ENCODE peak calls at places on chromosome 12, in seven cellular contexts. One of them, this sample, is unnamed.

GRCh38 chr12:46124848-46125619 is 134.7 kb upstream of the SCAF11 start:
- DNase-seq in neuronal stem cell: peak; percentile 48
- DNase-seq in IMR-90: peak; percentile 87
- DNase-seq in mesendoderm: peak; percentile 91
- DNase-seq in H9: peak; percentile 64
- DNase-seq in H1: no peak
- DNase-seq in trophoblast cell: peak; percentile 38
- DNase-seq in this sample: peak; percentile 88

GRCh38 chr12:46832084-46832704 is 6.4 kb upstream of the SLC38A4 start:
- DNase-seq in neuronal stem cell: peak; percentile 21
- DNase-seq in IMR-90: no peak
- DNase-seq in mesendoderm: peak; percentile 67
- DNase-seq in H9: peak; percentile 89
- DNase-seq in H1: peak; percentile 70
- DNase-seq in trophoblast cell: no peak
- DNase-seq in this sample: no peak

GRCh38 chr12:117356048-117356447 is 5.4 kb downstream of the NOS1 start:
- DNase-seq in neuronal stem cell: no peak
- DNase-seq in IMR-90: no peak
- DNase-seq in mesendoderm: no peak
- DNase-seq in H9: no peak
- DNase-seq in H1: no peak
- DNase-seq in trophoblast cell: no peak
- DNase-seq in this sample: no peak

GRCh38 chr12:53004178-53004577 is 2.1 kb upstream of the EIF4B start:
- DNase-seq in neuronal stem cell: no peak
- DNase-seq in IMR-90: no peak
- DNase-seq in mesendoderm: peak; percentile 90
- DNase-seq in H9: peak; percentile 57
- DNase-seq in H1: no peak
- DNase-seq in trophoblast cell: peak; percentile 35
- DNase-seq in this sample: no peak

GRCh38 chr12:17302001-17302400 is 696.0 kb upstream of the LMO3 start:
- DNase-seq in neuronal stem cell: no peak
- DNase-seq in IMR-90: no peak
- DNase-seq in mesendoderm: no peak
- DNase-seq in H9: no peak
- DNase-seq in H1: no peak
- DNase-seq in trophoblast cell: no peak
- DNase-seq in this sample: no peak

GRCh38 chr12:3244219-3244750 is 167.1 kb downstream of the TSPAN9 start:
- DNase-seq in neuronal stem cell: no peak
- DNase-seq in IMR-90: no peak
- DNase-seq in mesendoderm: no peak
- DNase-seq in H9: no peak
- DNase-seq in H1: no peak
- DNase-seq in trophoblast cell: no peak
- DNase-seq in this sample: no peak

GRCh38 chr12:121608301-121608700 is 18.0 kb upstream of the ORAI1 start:
- DNase-seq in neuronal stem cell: no peak
- DNase-seq in IMR-90: no peak
- DNase-seq in mesendoderm: no peak
- DNase-seq in H9: no peak
- DNase-seq in H1: no peak
- DNase-seq in trophoblast cell: no peak
- DNase-seq in this sample: no peak

GRCh38 chr12:26800347-26800746 is 32.6 kb downstream of the ITPR2 start:
- DNase-seq in neuronal stem cell: no peak
- DNase-seq in IMR-90: no peak
- DNase-seq in mesendoderm: no peak
- DNase-seq in H9: no peak
- DNase-seq in H1: no peak
- DNase-seq in trophoblast cell: no peak
- DNase-seq in this sample: no peak

GRCh38 chr12:47808049-47808448 is 11.7 kb downstream of the HDAC7 start:
- DNase-seq in neuronal stem cell: no peak
- DNase-seq in IMR-90: peak; percentile 68
- DNase-seq in mesendoderm: peak; percentile 33
- DNase-seq in H9: no peak
- DNase-seq in H1: no peak
- DNase-seq in trophoblast cell: no peak
- DNase-seq in this sample: peak; percentile 84

GRCh38 chr12:43758247-43758727 is 303 bp downstream of the PUS7L start:
- DNase-seq in neuronal stem cell: peak; percentile 24
- DNase-seq in IMR-90: peak; percentile 38
- DNase-seq in mesendoderm: peak; percentile 41
- DNase-seq in H9: no peak
- DNase-seq in H1: peak; percentile 56
- DNase-seq in trophoblast cell: peak; percentile 16
- DNase-seq in this sample: no peak

GRCh38 chr12:115911360-115911759 is 366.1 kb downstream of the MED13L start:
- DNase-seq in neuronal stem cell: no peak
- DNase-seq in IMR-90: no peak
- DNase-seq in mesendoderm: no peak
- DNase-seq in H9: no peak
- DNase-seq in H1: no peak
- DNase-seq in trophoblast cell: no peak
- DNase-seq in this sample: no peak

GRCh38 chr12:132071001-132071810 is 72.9 kb downstream of the DDX51 start:
- DNase-seq in neuronal stem cell: no peak
- DNase-seq in IMR-90: no peak
- DNase-seq in mesendoderm: no peak
- DNase-seq in H9: no peak
- DNase-seq in H1: no peak
- DNase-seq in trophoblast cell: no peak
- DNase-seq in this sample: no peak

GRCh38 chr12:57452937-57453509 is 2.1 kb upstream of the INHBE start:
- DNase-seq in neuronal stem cell: no peak
- DNase-seq in IMR-90: peak; percentile 84
- DNase-seq in mesendoderm: peak; percentile 90
- DNase-seq in H9: peak; percentile 93
- DNase-seq in H1: peak; percentile 94
- DNase-seq in trophoblast cell: peak; percentile 68
- DNase-seq in this sample: peak; percentile 88

GRCh38 chr12:53623986-53624385 is 2.2 kb downstream of the ATF7 start:
- DNase-seq in neuronal stem cell: no peak
- DNase-seq in IMR-90: peak; percentile 55
- DNase-seq in mesendoderm: no peak
- DNase-seq in H9: no peak
- DNase-seq in H1: no peak
- DNase-seq in trophoblast cell: no peak
- DNase-seq in this sample: peak; percentile 36

GRCh38 chr12:92295523-92295922 is 149.9 kb upstream of the BTG1 start:
- DNase-seq in neuronal stem cell: no peak
- DNase-seq in IMR-90: peak; percentile 79
- DNase-seq in mesendoderm: peak; percentile 45
- DNase-seq in H9: no peak
- DNase-seq in H1: no peak
- DNase-seq in trophoblast cell: no peak
- DNase-seq in this sample: peak; percentile 44

GRCh38 chr12:43338848-43339526 is 213.0 kb downstream of the ADAMTS20 start:
- DNase-seq in neuronal stem cell: peak; percentile 49
- DNase-seq in IMR-90: peak; percentile 76
- DNase-seq in mesendoderm: peak; percentile 96
- DNase-seq in H9: no peak
- DNase-seq in H1: no peak
- DNase-seq in trophoblast cell: no peak
- DNase-seq in this sample: peak; percentile 85

GRCh38 chr12:123388218-123388947 is 4.5 kb downstream of the KMT5A start:
- DNase-seq in neuronal stem cell: peak; percentile 64
- DNase-seq in IMR-90: peak; percentile 52
- DNase-seq in mesendoderm: peak; percentile 73
- DNase-seq in H9: peak; percentile 81
- DNase-seq in H1: peak; percentile 64
- DNase-seq in trophoblast cell: peak; percentile 55
- DNase-seq in this sample: peak; percentile 80

GRCh38 chr12:1533205-1533601 is 61.2 kb downstream of the FBXL14 start:
- DNase-seq in neuronal stem cell: no peak
- DNase-seq in IMR-90: no peak
- DNase-seq in mesendoderm: no peak
- DNase-seq in H9: peak; percentile 17
- DNase-seq in H1: no peak
- DNase-seq in trophoblast cell: peak; percentile 21
- DNase-seq in this sample: no peak

GRCh38 chr12:41190360-41190759 is 2.2 kb downstream of the PDZRN4 start:
- DNase-seq in neuronal stem cell: no peak
- DNase-seq in IMR-90: no peak
- DNase-seq in mesendoderm: peak; percentile 37
- DNase-seq in H9: peak; percentile 32
- DNase-seq in H1: no peak
- DNase-seq in trophoblast cell: no peak
- DNase-seq in this sample: peak; percentile 36

GRCh38 chr12:128783129-128783574 is 40.6 kb downstream of the SLC15A4 start:
- DNase-seq in neuronal stem cell: no peak
- DNase-seq in IMR-90: peak; percentile 41
- DNase-seq in mesendoderm: no peak
- DNase-seq in H9: no peak
- DNase-seq in H1: no peak
- DNase-seq in trophoblast cell: no peak
- DNase-seq in this sample: peak; percentile 13

GRCh38 chr12:44873898-44874297 is 2.2 kb downstream of the NELL2 start:
- DNase-seq in neuronal stem cell: no peak
- DNase-seq in IMR-90: peak; percentile 4
- DNase-seq in mesendoderm: peak; percentile 27
- DNase-seq in H9: no peak
- DNase-seq in H1: no peak
- DNase-seq in trophoblast cell: no peak
- DNase-seq in this sample: peak; percentile 12

GRCh38 chr12:63045020-63045860 is 105.8 kb downstream of the AVPR1A start:
- DNase-seq in neuronal stem cell: no peak
- DNase-seq in IMR-90: peak; percentile 56
- DNase-seq in mesendoderm: peak; percentile 86
- DNase-seq in H9: no peak
- DNase-seq in H1: no peak
- DNase-seq in trophoblast cell: peak; percentile 48
- DNase-seq in this sample: peak; percentile 16

GRCh38 chr12:21731144-21731543 is 43.4 kb downstream of the KCNJ8 start:
- DNase-seq in neuronal stem cell: no peak
- DNase-seq in IMR-90: no peak
- DNase-seq in mesendoderm: no peak
- DNase-seq in H9: no peak
- DNase-seq in H1: no peak
- DNase-seq in trophoblast cell: no peak
- DNase-seq in this sample: no peak

GRCh38 chr12:110741371-110741770 is 1.3 kb downstream of the PPP1CC start:
- DNase-seq in neuronal stem cell: no peak
- DNase-seq in IMR-90: no peak
- DNase-seq in mesendoderm: no peak
- DNase-seq in H9: no peak
- DNase-seq in H1: no peak
- DNase-seq in trophoblast cell: no peak
- DNase-seq in this sample: peak; percentile 30

GRCh38 chr12:22374499-22374898 is 40.0 kb upstream of the ST8SIA1 start:
- DNase-seq in neuronal stem cell: no peak
- DNase-seq in IMR-90: no peak
- DNase-seq in mesendoderm: no peak
- DNase-seq in H9: no peak
- DNase-seq in H1: no peak
- DNase-seq in trophoblast cell: no peak
- DNase-seq in this sample: no peak

GRCh38 chr12:124231980-124232653 is 62.8 kb upstream of the RFLNA start:
- DNase-seq in neuronal stem cell: no peak
- DNase-seq in IMR-90: no peak
- DNase-seq in mesendoderm: no peak
- DNase-seq in H9: no peak
- DNase-seq in H1: no peak
- DNase-seq in trophoblast cell: no peak
- DNase-seq in this sample: no peak

GRCh38 chr12:92412931-92413685 is 267.5 kb upstream of the BTG1 start:
- DNase-seq in neuronal stem cell: no peak
- DNase-seq in IMR-90: peak; percentile 10
- DNase-seq in mesendoderm: peak; percentile 50
- DNase-seq in H9: no peak
- DNase-seq in H1: no peak
- DNase-seq in trophoblast cell: no peak
- DNase-seq in this sample: no peak

GRCh38 chr12:105773501-105773900 is 365.3 kb downstream of the NUAK1 start:
- DNase-seq in neuronal stem cell: no peak
- DNase-seq in IMR-90: no peak
- DNase-seq in mesendoderm: no peak
- DNase-seq in H9: no peak
- DNase-seq in H1: no peak
- DNase-seq in trophoblast cell: no peak
- DNase-seq in this sample: peak; percentile 4
- H3K18ac ChIP-seq in neuronal stem cell: no peak overlapping the region
- H3K18ac ChIP-seq in IMR-90: no peak overlapping the region
- H3K18ac ChIP-seq in mesendoderm: no peak overlapping the region
- H3K18ac ChIP-seq in H9: no peak overlapping the region
- H3K18ac ChIP-seq in H1: no peak overlapping the region
- H3K18ac ChIP-seq in trophoblast cell: no peak overlapping the region
- H3K18ac ChIP-seq in this sample: no peak overlapping the region

DNA sequence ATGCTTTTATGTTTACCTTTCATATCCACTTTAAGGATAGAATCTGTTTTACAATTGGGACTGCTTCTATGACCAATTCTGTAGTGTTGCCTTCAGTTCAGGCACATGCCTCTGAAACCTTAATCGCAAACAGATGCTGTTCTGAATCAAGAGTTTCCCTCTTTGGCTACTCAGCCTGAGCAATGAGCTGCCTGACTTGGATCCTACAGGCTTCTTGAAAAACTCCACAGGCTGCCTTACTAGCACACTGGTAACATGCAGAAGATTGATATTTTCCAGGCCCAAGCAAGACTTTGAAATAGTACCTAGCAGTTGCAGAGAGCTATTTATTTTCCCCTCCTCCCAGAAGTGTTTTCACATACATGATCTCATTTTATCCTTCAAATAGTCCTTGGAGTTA is 34.8 kb upstream of the PMCH start:
- DNase-seq in neuronal stem cell: no peak
- DNase-seq in IMR-90: peak; percentile 35
- DNase-seq in mesendoderm: no peak
- DNase-seq in H9: no peak
- DNase-seq in H1: no peak
- DNase-seq in trophoblast cell: no peak
- DNase-seq in this sample: no peak
- H3K18ac ChIP-seq in neuronal stem cell: no peak overlapping the region
- H3K18ac ChIP-seq in IMR-90: no peak overlapping the region
- H3K18ac ChIP-seq in mesendoderm: no peak overlapping the region
- H3K18ac ChIP-seq in H9: no peak overlapping the region
- H3K18ac ChIP-seq in H1: no peak overlapping the region
- H3K18ac ChIP-seq in trophoblast cell: no peak overlapping the region
- H3K18ac ChIP-seq in this sample: no peak overlapping the region

DNA sequence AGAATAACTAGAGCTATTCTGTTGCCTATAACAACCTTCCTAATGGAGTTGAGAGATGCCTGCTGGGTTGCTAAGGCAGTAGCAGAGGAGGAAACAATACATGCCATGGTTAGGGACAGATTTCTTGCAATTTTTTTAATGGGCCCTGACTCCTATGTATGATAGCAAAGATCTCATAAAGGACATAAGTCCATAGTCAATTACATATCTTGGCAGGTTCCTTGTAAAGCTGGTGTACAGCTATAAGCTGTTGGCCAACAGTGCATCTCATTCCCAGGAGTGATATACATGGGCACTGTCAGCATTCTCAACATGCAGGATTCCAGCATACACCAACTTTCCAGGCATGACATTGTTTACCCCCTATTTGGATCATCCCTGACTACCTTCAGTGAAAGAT is 556.5 kb downstream of the CCER1 start:
- DNase-seq in neuronal stem cell: no peak
- DNase-seq in IMR-90: no peak
- DNase-seq in mesendoderm: no peak
- DNase-seq in H9: no peak
- DNase-seq in H1: no peak
- DNase-seq in trophoblast cell: no peak
- DNase-seq in this sample: no peak
- H3K18ac ChIP-seq in neuronal stem cell: no peak overlapping the region
- H3K18ac ChIP-seq in IMR-90: no peak overlapping the region
- H3K18ac ChIP-seq in mesendoderm: no peak overlapping the region
- H3K18ac ChIP-seq in H9: no peak overlapping the region
- H3K18ac ChIP-seq in H1: no peak overlapping the region
- H3K18ac ChIP-seq in trophoblast cell: no peak overlapping the region
- H3K18ac ChIP-seq in this sample: peak overlapping the region; percentile 50

GRCh38 chr12:15633201-15633600 is 156.0 kb downstream of the EPS8 start:
- DNase-seq in neuronal stem cell: no peak
- DNase-seq in IMR-90: no peak
- DNase-seq in mesendoderm: no peak
- DNase-seq in H9: no peak
- DNase-seq in H1: no peak
- DNase-seq in trophoblast cell: no peak
- DNase-seq in this sample: no peak
- H3K18ac ChIP-seq in neuronal stem cell: no peak overlapping the region
- H3K18ac ChIP-seq in IMR-90: no peak overlapping the region
- H3K18ac ChIP-seq in mesendoderm: no peak overlapping the region
- H3K18ac ChIP-seq in H9: no peak overlapping the region
- H3K18ac ChIP-seq in H1: no peak overlapping the region
- H3K18ac ChIP-seq in trophoblast cell: no peak overlapping the region
- H3K18ac ChIP-seq in this sample: no peak overlapping the region